ENCODE peak calls at places on chromosomes 16 and 17, in ten cellular contexts. G is H1, K is stomach, D is A549, F is sigmoid colon, R is ovary, H is upper lobe of left lung, C is suprapubic skin, I is transverse colon, Y is GM12878. J is an unnamed sample. For H3K4me1, the result is how much of the 10 kb centered on the place peaks cover.

GRCh38 chr17:30517786-30518185 is 40.6 kb downstream of the GOSR1 start:
- DNase-seq in G (no peak), K (no peak), D (no peak), F (no peak), R (no peak), H (no peak), C (no peak), I (no peak), Y (no peak), J (no peak)

GRCh38 chr17:68456529-68457167 is 648 bp downstream of the WIPI1 start:
- DNase-seq in G (peak), K (peak), D (peak), F (peak), R (peak), H (peak), C (peak), I (peak), Y (no peak), J (peak)

GRCh38 chr16:9092282-9092962 is 978 bp downstream of the HAPSTR1 start:
- DNase-seq in G (peak), K (peak), D (peak), F (peak), R (peak), H (peak), C (peak), I (peak), Y (no peak), J (no peak)

GRCh38 chr17:49450735-49451134 is 36.1 kb upstream of the PHB1 start:
- DNase-seq in G (no peak), K (no peak), D (no peak), F (no peak), R (no peak), H (no peak), C (no peak), I (no peak), Y (no peak), J (no peak)

GRCh38 chr17:67044016-67044772 is at the start of gene CACNG1:
- DNase-seq in G (no peak), K (no peak), D (no peak), F (no peak), R (no peak), H (peak), C (no peak), I (no peak), Y (no peak), J (no peak)

GRCh38 chr17:60149691-60150582 is at the start of gene CA4:
- DNase-seq in G (peak), K (no peak), D (no peak), F (no peak), R (no peak), H (peak), C (no peak), I (no peak), Y (no peak), J (no peak)

GRCh38 chr16:2774161-2774891 is 2.8 kb downstream of the ELOB start:
- DNase-seq in G (no peak), K (no peak), D (no peak), F (no peak), R (no peak), H (no peak), C (no peak), I (no peak), Y (no peak), J (no peak)

GRCh38 chr16:78235168-78235800 is 135.8 kb downstream of the WWOX start:
- DNase-seq in G (peak), K (peak), D (peak), F (peak), R (peak), H (no peak), C (peak), I (peak), Y (peak), J (peak)

GRCh38 chr16:68372381-68372720 is 61.5 kb downstream of the PRMT7 start:
- DNase-seq in G (no peak), K (no peak), D (no peak), F (no peak), R (no peak), H (no peak), C (no peak), I (no peak), Y (no peak), J (no peak)

GRCh38 chr16:259814-260253 is 15.9 kb downstream of the RGS11 start:
- DNase-seq in G (no peak), K (no peak), D (no peak), F (no peak), R (no peak), H (peak), C (no peak), I (no peak), Y (no peak), J (no peak)

GRCh38 chr17:35708951-35709350 is 22.5 kb upstream of the RASL10B start:
- DNase-seq in G (no peak), K (no peak), D (no peak), F (no peak), R (no peak), H (no peak), C (no peak), I (no peak), Y (peak), J (no peak)

GRCh38 chr17:61309857-61310256 is 89.8 kb upstream of the TBX2 start:
- DNase-seq in G (no peak), K (no peak), D (no peak), F (no peak), R (no peak), H (no peak), C (no peak), I (no peak), Y (no peak), J (no peak)

GRCh38 chr17:77475012-77475976 is 334.5 kb downstream of the SEC14L1 start:
- DNase-seq in G (no peak), K (no peak), D (no peak), F (no peak), R (no peak), H (peak), C (no peak), I (no peak), Y (no peak), J (no peak)

GRCh38 chr17:79168486-79169055 is 93.9 kb downstream of the ENGASE start:
- DNase-seq in G (no peak), K (no peak), D (no peak), F (no peak), R (no peak), H (peak), C (no peak), I (no peak), Y (no peak), J (no peak)

GRCh38 chr16:10923650-10924214 is 18.5 kb downstream of the DEXI start:
- DNase-seq in G (no peak), K (peak), D (no peak), F (peak), R (peak), H (peak), C (no peak), I (peak), Y (no peak), J (no peak)

GRCh38 chr16:86740817-86741799 is 162.8 kb downstream of the FOXL1 start:
- DNase-seq in G (no peak), K (no peak), D (peak), F (peak), R (no peak), H (no peak), C (no peak), I (no peak), Y (no peak), J (no peak)

GRCh38 chr16:22955461-22956145 is 141.6 kb downstream of the HS3ST2 start:
- DNase-seq in G (no peak), K (no peak), D (no peak), F (no peak), R (no peak), H (no peak), C (no peak), I (no peak), Y (no peak), J (no peak)

GRCh38 chr16:17397499-17397891 is 73.3 kb downstream of the XYLT1 start:
- DNase-seq in G (no peak), K (peak), D (peak), F (no peak), R (no peak), H (no peak), C (no peak), I (peak), Y (no peak), J (no peak)

GRCh38 chr17:2094891-2095535 is 40.1 kb downstream of the HIC1 start:
- DNase-seq in G (no peak), K (peak), D (peak), F (peak), R (no peak), H (no peak), C (peak), I (peak), Y (no peak), J (no peak)

GRCh38 chr16:70476272-70477020 is 22.1 kb downstream of the FCSK start:
- DNase-seq in G (no peak), K (peak), D (no peak), F (no peak), R (no peak), H (no peak), C (no peak), I (no peak), Y (peak), J (no peak)

GRCh38 chr16:4318171-4318910 is 2.5 kb downstream of the GLIS2 start:
- DNase-seq in G (no peak), K (no peak), D (no peak), F (no peak), R (peak), H (peak), C (no peak), I (no peak), Y (no peak), J (no peak)

GRCh38 chr17:77555741-77556291 is 402.7 kb upstream of the TNRC6C start:
- DNase-seq in G (no peak), K (no peak), D (peak), F (peak), R (no peak), H (no peak), C (no peak), I (peak), Y (no peak), J (no peak)

GRCh38 chr17:58330544-58330996 is 2.0 kb upstream of the TSPOAP1 start:
- DNase-seq in G (no peak), K (no peak), D (no peak), F (no peak), R (no peak), H (no peak), C (no peak), I (no peak), Y (no peak), J (no peak)

GRCh38 chr17:50381920-50382319 is 8.9 kb downstream of the EME1 start:
- DNase-seq in G (no peak), K (no peak), D (no peak), F (no peak), R (no peak), H (no peak), C (no peak), I (no peak), Y (no peak), J (no peak)

GRCh38 chr17:83099570-83100181 is 20.3 kb downstream of the METRNL start:
- DNase-seq in G (no peak), K (peak), D (no peak), F (no peak), R (peak), H (peak), C (no peak), I (peak), Y (no peak), J (no peak)

GRCh38 chr17:58415371-58416055 is 1.8 kb downstream of the RNF43 start:
- DNase-seq in G (no peak), K (peak), D (no peak), F (no peak), R (no peak), H (peak), C (no peak), I (peak), Y (no peak), J (no peak)

GRCh38 chr17:62164712-62165377 is 99.8 kb upstream of the MED13 start:
- DNase-seq in G (no peak), K (no peak), D (no peak), F (no peak), R (no peak), H (no peak), C (no peak), I (no peak), Y (no peak), J (no peak)

GRCh38 chr16:73036074-73036826 is 11.7 kb downstream of the ZFHX3 start:
- DNase-seq in G (no peak), K (no peak), D (no peak), F (no peak), R (no peak), H (no peak), C (no peak), I (no peak), Y (peak), J (no peak)

GRCh38 chr16:73040735-73041402 is 7.1 kb downstream of the ZFHX3 start:
- DNase-seq in G (no peak), K (no peak), D (no peak), F (peak), R (no peak), H (no peak), C (no peak), I (no peak), Y (no peak), J (no peak)

GRCh38 chr16:73037331-73037745 is 10.6 kb downstream of the ZFHX3 start:
- DNase-seq in G (no peak), K (peak), D (no peak), F (peak), R (no peak), H (no peak), C (no peak), I (no peak), Y (no peak), J (no peak)

GRCh38 chr16:73040136-73040535 is 7.8 kb downstream of the ZFHX3 start:
- DNase-seq in G (no peak), K (no peak), D (no peak), F (peak), R (no peak), H (no peak), C (no peak), I (no peak), Y (no peak), J (no peak)

GRCh38 chr16:73037845-73038570 is 9.9 kb downstream of the ZFHX3 start:
- DNase-seq in G (no peak), K (no peak), D (no peak), F (peak), R (no peak), H (no peak), C (no peak), I (no peak), Y (no peak), J (no peak)
- H3K4me1 ChIP-seq in G (half or more), K (under half), D (under half), F (half or more), R (under half), H (under half), C (under half), I (under half), Y (half or more), J (half or more)

GRCh38 chr16:30980068-30980371 is 5.0 kb upstream of the HSD3B7 start:
- DNase-seq in G (no peak), K (no peak), D (no peak), F (no peak), R (no peak), H (no peak), C (no peak), I (no peak), Y (no peak), J (no peak)

GRCh38 chr16:30976486-30976885 is 8.5 kb upstream of the HSD3B7 start:
- DNase-seq in G (no peak), K (no peak), D (no peak), F (no peak), R (no peak), H (no peak), C (no peak), I (no peak), Y (no peak), J (no peak)

GRCh38 chr16:30979170-30980067 is 5.6 kb upstream of the HSD3B7 start:
- DNase-seq in G (no peak), K (no peak), D (no peak), F (no peak), R (no peak), H (peak), C (no peak), I (no peak), Y (no peak), J (no peak)

GRCh38 chr16:30980434-30980833 is 4.6 kb upstream of the HSD3B7 start:
- DNase-seq in G (no peak), K (no peak), D (no peak), F (no peak), R (no peak), H (peak), C (no peak), I (no peak), Y (no peak), J (no peak)

DNA sequence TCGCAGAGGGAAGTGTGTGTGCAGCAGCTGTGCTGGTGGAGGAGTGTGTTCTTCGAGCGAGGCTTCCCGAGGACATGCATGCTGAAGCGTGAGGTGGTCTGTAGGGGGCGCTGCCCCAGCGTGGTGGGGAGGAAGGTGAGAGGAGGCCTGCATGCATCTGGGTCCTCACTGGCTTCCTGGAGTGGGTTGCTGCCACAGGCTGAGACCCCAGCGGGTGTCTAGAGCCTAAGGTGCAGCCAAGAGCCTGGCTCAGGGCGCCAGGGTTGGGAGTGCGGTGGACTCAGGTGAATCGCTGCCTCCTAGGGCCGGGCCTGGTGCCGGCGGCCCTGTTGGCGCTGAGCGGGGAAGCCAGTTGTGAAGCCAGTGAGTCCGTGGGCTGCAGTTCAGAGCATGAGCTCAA is 7.5 kb upstream of the HSD3B7 start:
- DNase-seq in G (peak), K (no peak), D (peak), F (no peak), R (no peak), H (peak), C (no peak), I (no peak), Y (no peak), J (no peak)
- TF ChIP-seq CTCF in G (peak), K (no peak), D (peak), F (no peak), R (no peak), H (no peak), C (no peak), I (no peak), Y (peak), J (no peak)

GRCh38 chr16:77211880-77212735 is 12.9 kb downstream of the SYCE1L start:
- DNase-seq in G (peak), K (peak), D (peak), F (no peak), R (peak), H (peak), C (peak), I (peak), Y (no peak), J (no peak)
- TF ChIP-seq EP300 in G (peak), K (no peak), D (no peak), F (no peak), R (no peak), H (no peak), C (no peak), I (no peak), Y (no peak), J (no peak)

DNA sequence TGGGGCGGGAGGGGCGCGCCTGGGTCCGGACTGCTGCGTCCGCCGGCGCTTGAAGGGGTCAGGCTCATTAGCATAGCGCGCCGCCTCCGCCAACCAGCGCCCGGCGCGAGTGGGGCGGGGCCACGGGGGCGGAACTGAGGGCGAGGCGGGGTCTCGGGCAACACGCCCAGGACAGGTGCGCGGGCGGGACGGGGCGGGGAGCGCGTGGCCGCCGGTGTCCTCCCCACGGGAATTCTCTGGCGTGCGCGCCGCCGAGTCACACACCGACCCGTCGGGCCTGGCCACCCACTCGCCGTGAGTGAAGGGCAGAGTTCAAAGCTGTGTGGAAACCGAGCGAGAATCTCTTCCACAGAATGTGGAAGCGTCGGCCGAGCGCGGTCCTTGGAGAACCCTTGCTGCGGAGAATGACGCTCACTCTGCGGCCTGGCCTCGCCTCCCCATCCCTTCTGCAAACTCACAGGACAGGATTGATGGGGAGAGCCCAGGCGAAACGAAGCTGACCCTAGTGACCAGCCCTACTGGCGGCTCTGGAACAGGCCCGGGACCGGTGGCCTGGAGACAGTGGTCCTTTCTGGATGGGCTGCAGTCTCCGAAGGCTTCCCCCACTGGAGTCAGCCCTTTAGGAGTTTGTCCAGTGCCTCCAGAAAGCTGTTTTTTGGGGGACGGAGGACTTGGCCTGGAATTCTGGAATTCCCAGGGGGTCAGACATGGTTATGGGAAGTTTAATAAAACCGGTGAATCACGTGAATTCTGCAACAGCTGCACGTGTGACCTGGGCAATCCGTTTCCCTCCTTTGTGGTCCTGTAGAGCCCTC is at the start of gene SNAI3:
- DNase-seq in G (peak), K (peak), D (peak), F (no peak), R (peak), H (peak), C (no peak), I (peak), Y (no peak), J (no peak)
- H3K4me1 ChIP-seq in G (under half), K (under half), D (under half), F (under half), R (under half), H (under half), C (under half), I (under half), Y (under half), J (under half)

DNA sequence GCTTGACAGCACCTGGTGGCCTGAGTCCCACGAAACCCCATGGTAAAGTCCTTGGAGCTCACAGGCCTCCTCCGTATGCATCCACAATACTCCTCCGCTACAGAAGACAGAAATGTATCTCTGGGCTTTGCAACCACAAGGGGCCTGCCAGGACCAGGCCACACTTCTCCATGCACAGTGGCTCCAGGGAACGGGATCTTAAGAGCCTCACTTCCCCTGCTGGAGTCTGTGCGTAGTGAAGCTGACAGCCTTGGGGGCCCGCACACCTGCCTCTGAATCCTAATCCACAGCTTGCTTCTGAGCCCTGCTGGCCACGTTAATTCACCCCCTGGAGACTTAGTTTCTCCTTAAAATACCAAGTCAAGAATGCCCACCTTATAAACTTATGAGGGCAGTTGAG is 125.7 kb downstream of the COPRS start:
- DNase-seq in G (no peak), K (no peak), D (no peak), F (no peak), R (no peak), H (no peak), C (peak), I (no peak), Y (no peak), J (no peak)
- TF ChIP-seq CTCF in G (peak), K (no peak), D (no peak), F (no peak), R (no peak), H (no peak), C (no peak), I (no peak), Y (no peak), J (no peak)

J was measured in esophagus muscularis mucosa.